ENCODE peak calls at places on chromosomes 6 and 20, in eight cellular contexts. W is upper lobe of right lung, Z is fibroblast of lung, O is psoas muscle, A is lower lobe of right lung, C is endodermal cell, J is tibial artery, U is uterus. F is an unnamed sample.
A peak's percentile ranks its signal among the peaks of the same experiment; 100 is the strongest.

GRCh38 chr6:158536891-158537798 is 22.7 kb upstream of the TMEM181 start:
- DNase-seq in W (peak; percentile 72), Z (peak; percentile 61), O (no peak), A (no peak), C (peak; percentile 92), J (peak; percentile 39), U (no peak), F (no peak)

GRCh38 chr6:36906539-36906938 is 20.8 kb downstream of the C6orf89 start:
- DNase-seq in W (peak; percentile 83), Z (no peak), O (no peak), A (peak; percentile 83), C (no peak), J (no peak), U (no peak), F (no peak)

GRCh38 chr6:1987640-1988039 is 257.8 kb downstream of the GMDS start:
- DNase-seq in W (no peak), Z (peak; percentile 75), O (no peak), A (no peak), C (no peak), J (no peak), U (no peak), F (no peak)

GRCh38 chr20:63641146-63641791 is 12.0 kb downstream of the STMN3 start:
- DNase-seq in W (no peak), Z (no peak), O (no peak), A (peak; percentile 77), C (no peak), J (peak; percentile 72), U (no peak), F (peak; percentile 84)

GRCh38 chr20:22663528-22664025 is 79.2 kb upstream of the FOXA2 start:
- DNase-seq in W (no peak), Z (no peak), O (no peak), A (no peak), C (peak; percentile 94), J (no peak), U (no peak), F (no peak)

GRCh38 chr6:160069050-160069454 is 52.6 kb upstream of the SLC22A1 start:
- DNase-seq in W (no peak), Z (no peak), O (no peak), A (no peak), C (no peak), J (no peak), U (no peak), F (no peak)

GRCh38 chr20:38842558-38842981 is 37.1 kb downstream of the PPP1R16B start:
- DNase-seq in W (no peak), Z (no peak), O (no peak), A (no peak), C (no peak), J (no peak), U (no peak), F (no peak)

GRCh38 chr6:150395388-150396009 is 26.7 kb downstream of the IYD start:
- DNase-seq in W (no peak), Z (peak; percentile 55), O (no peak), A (peak; percentile 59), C (peak; percentile 86), J (no peak), U (no peak), F (no peak)

GRCh38 chr6:137978252-137978896 is 111.3 kb downstream of the TNFAIP3 start:
- DNase-seq in W (no peak), Z (peak; percentile 22), O (no peak), A (no peak), C (no peak), J (no peak), U (no peak), F (peak; percentile 63)

GRCh38 chr6:31204751-31205145 is 34.3 kb upstream of the POU5F1 start:
- DNase-seq in W (no peak), Z (peak; percentile 14), O (no peak), A (no peak), C (no peak), J (no peak), U (no peak), F (no peak)

GRCh38 chr6:56570434-56571359 is 72.0 kb downstream of the DST start:
- DNase-seq in W (no peak), Z (peak; percentile 28), O (no peak), A (no peak), C (no peak), J (no peak), U (no peak), F (no peak)

GRCh38 chr6:148323344-148323743 is 19.3 kb upstream of the SASH1 start:
- DNase-seq in W (no peak), Z (no peak), O (no peak), A (no peak), C (no peak), J (no peak), U (no peak), F (no peak)

GRCh38 chr6:6405997-6406699 is 85.7 kb upstream of the F13A1 start:
- DNase-seq in W (no peak), Z (no peak), O (no peak), A (no peak), C (no peak), J (no peak), U (peak; percentile 22), F (no peak)

GRCh38 chr6:130212215-130212874 is 10.4 kb downstream of the SAMD3 start:
- DNase-seq in W (no peak), Z (no peak), O (no peak), A (no peak), C (no peak), J (no peak), U (no peak), F (no peak)

GRCh38 chr6:45478235-45478634 is 100.5 kb upstream of the SUPT3H start:
- DNase-seq in W (no peak), Z (peak; percentile 73), O (no peak), A (no peak), C (no peak), J (no peak), U (no peak), F (no peak)

GRCh38 chr20:59783020-59784010 is 150.1 kb downstream of the SYCP2 start:
- DNase-seq in W (no peak), Z (peak; percentile 10), O (peak; percentile 35), A (no peak), C (peak; percentile 95), J (peak; percentile 51), U (no peak), F (peak; percentile 82)

GRCh38 chr6:73672290-73672689 is 18.5 kb upstream of the SLC17A5 start:
- DNase-seq in W (no peak), Z (no peak), O (no peak), A (no peak), C (no peak), J (no peak), U (no peak), F (no peak)

GRCh38 chr6:73679009-73679408 is 17.0 kb upstream of the CD109 start:
- DNase-seq in W (no peak), Z (no peak), O (no peak), A (no peak), C (no peak), J (no peak), U (no peak), F (no peak)

GRCh38 chr6:73680289-73680688 is 15.7 kb upstream of the CD109 start:
- DNase-seq in W (no peak), Z (no peak), O (no peak), A (no peak), C (no peak), J (no peak), U (no peak), F (no peak)

GRCh38 chr6:73675466-73676098 is 20.4 kb upstream of the CD109 start:
- DNase-seq in W (no peak), Z (peak; percentile 46), O (peak; percentile 57), A (peak; percentile 71), C (peak; percentile 92), J (peak; percentile 81), U (peak; percentile 83), F (no peak)
- TF ChIP-seq CTCF in W (peak; percentile 89), Z (peak; percentile 94), O (peak; percentile 92), A (peak; percentile 88), C (peak; percentile 91), J (peak; percentile 87), U (peak; percentile 86), F (peak; percentile 96)

GRCh38 chr20:36584018-36584481 is 10.7 kb downstream of the TGIF2 start:
- DNase-seq in W (no peak), Z (no peak), O (no peak), A (no peak), C (no peak), J (no peak), U (no peak), F (no peak)
- H3K36me3 ChIP-seq in W (peaks cover 27% of the 10 kb centered on the region), Z (peaks cover 2% of the 10 kb centered on the region), O (no peaks in the 10 kb centered on the region), A (peaks cover 45% of the 10 kb centered on the region), C (peaks cover 54% of the 10 kb centered on the region), J (peaks cover 31% of the 10 kb centered on the region), U (no peaks in the 10 kb centered on the region), F (peaks cover 34% of the 10 kb centered on the region)

GRCh38 chr20:54914995-54915394 is 439.6 kb downstream of the DOK5 start:
- DNase-seq in W (no peak), Z (no peak), O (no peak), A (no peak), C (no peak), J (no peak), U (no peak), F (no peak)
- H3K9me3 ChIP-seq in W (no peaks in the 10 kb centered on the region), Z (no peaks in the 10 kb centered on the region), O (peaks cover 4% of the 10 kb centered on the region), A (no peaks in the 10 kb centered on the region), C (peaks cover 12% of the 10 kb centered on the region), J (no peaks in the 10 kb centered on the region), U (no peaks in the 10 kb centered on the region), F (no peaks in the 10 kb centered on the region)

DNA sequence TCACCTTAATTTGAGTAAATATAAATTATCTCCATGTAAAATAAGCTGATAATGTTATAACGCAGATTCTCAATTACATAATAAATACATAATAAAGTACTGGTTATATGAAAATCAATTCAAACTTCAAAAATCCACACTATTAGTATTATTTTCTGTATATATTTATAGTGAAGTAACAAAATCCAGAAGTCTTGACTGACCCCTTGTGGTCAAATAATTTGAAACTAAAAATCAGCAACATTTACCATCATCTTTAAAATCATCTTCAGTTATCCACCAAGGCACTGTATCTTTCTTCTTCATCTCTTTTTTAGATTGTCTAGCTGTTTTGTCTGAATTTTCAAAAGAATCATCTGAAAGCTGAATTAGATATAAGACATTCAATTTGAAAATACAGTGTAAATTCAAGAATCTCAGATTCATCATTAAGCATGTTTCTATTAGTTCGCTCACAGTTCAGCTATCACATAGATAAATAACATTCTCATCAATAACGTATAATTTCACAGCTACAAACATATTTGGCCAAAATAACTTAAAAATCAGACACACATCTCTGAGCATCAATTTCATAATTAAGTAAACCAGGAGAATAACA is 6.5 kb downstream of the CEP162 start:
- DNase-seq in W (no peak), Z (no peak), O (no peak), A (no peak), C (no peak), J (no peak), U (no peak), F (no peak)
- TF ChIP-seq CTCF in W (peak; percentile 60), Z (peak; percentile 36), O (peak; percentile 57), A (peak; percentile 40), C (peak; percentile 79), J (peak; percentile 62), U (peak; percentile 17), F (peak; percentile 84)

F was measured in RWPE2.